ENCODE peak calls at places on chromosomes 16 and 17, in eight cellular contexts. One of them, this sample, is unnamed.

GRCh38 chr17:36721560-36722120 is 120.3 kb downstream of the MRM1 start:
- DNase-seq in Peyer's patch: no peak
- DNase-seq in HCT116: no peak
- DNase-seq in pancreas: no peak
- DNase-seq in transverse colon: no peak
- DNase-seq in body of pancreas: no peak
- DNase-seq in fibroblast of lung: no peak
- DNase-seq in OCI-LY7: no peak
- DNase-seq in this sample: no peak

GRCh38 chr17:56982312-56982711 is 4.4 kb downstream of the SCPEP1 start:
- DNase-seq in Peyer's patch: no peak
- DNase-seq in OCI-LY7: no peak
- DNase-seq in fibroblast of lung: no peak
- DNase-seq in HCT116: no peak
- DNase-seq in pancreas: no peak
- DNase-seq in transverse colon: no peak
- DNase-seq in body of pancreas: no peak
- DNase-seq in this sample: no peak

GRCh38 chr16:51538707-51539604 is 387.9 kb upstream of the SALL1 start:
- DNase-seq in body of pancreas: no peak
- DNase-seq in pancreas: no peak
- DNase-seq in HCT116: no peak
- DNase-seq in transverse colon: no peak
- DNase-seq in fibroblast of lung: peak; percentile 94
- DNase-seq in Peyer's patch: no peak
- DNase-seq in OCI-LY7: no peak
- DNase-seq in this sample: peak; percentile 84

GRCh38 chr16:88376835-88377726 is 5.7 kb upstream of the ZNF469 start:
- DNase-seq in HCT116: no peak
- DNase-seq in Peyer's patch: peak; percentile 36
- DNase-seq in fibroblast of lung: peak; percentile 56
- DNase-seq in transverse colon: no peak
- DNase-seq in body of pancreas: no peak
- DNase-seq in OCI-LY7: no peak
- DNase-seq in pancreas: no peak
- DNase-seq in this sample: peak; percentile 55

GRCh38 chr16:84650062-84650991 is 2.0 kb downstream of the KLHL36 start:
- DNase-seq in pancreas: no peak
- DNase-seq in transverse colon: no peak
- DNase-seq in HCT116: no peak
- DNase-seq in body of pancreas: no peak
- DNase-seq in OCI-LY7: no peak
- DNase-seq in fibroblast of lung: peak; percentile 80
- DNase-seq in Peyer's patch: no peak
- DNase-seq in this sample: no peak

GRCh38 chr16:67936876-67937605 is 391 bp upstream of the PSMB10 start:
- DNase-seq in pancreas: no peak
- DNase-seq in OCI-LY7: peak; percentile 93
- DNase-seq in fibroblast of lung: no peak
- DNase-seq in Peyer's patch: no peak
- DNase-seq in body of pancreas: no peak
- DNase-seq in transverse colon: peak; percentile 83
- DNase-seq in HCT116: no peak
- DNase-seq in this sample: peak; percentile 19

GRCh38 chr16:68385371-68385770 is 62.9 kb downstream of the SMPD3 start:
- DNase-seq in HCT116: no peak
- DNase-seq in Peyer's patch: no peak
- DNase-seq in transverse colon: no peak
- DNase-seq in pancreas: no peak
- DNase-seq in OCI-LY7: no peak
- DNase-seq in body of pancreas: no peak
- DNase-seq in fibroblast of lung: no peak
- DNase-seq in this sample: no peak

GRCh38 chr16:70594569-70594968 is 51.8 kb upstream of the IL34 start:
- DNase-seq in Peyer's patch: no peak
- DNase-seq in OCI-LY7: no peak
- DNase-seq in HCT116: no peak
- DNase-seq in body of pancreas: peak; percentile 54
- DNase-seq in fibroblast of lung: no peak
- DNase-seq in pancreas: peak; percentile 72
- DNase-seq in transverse colon: no peak
- DNase-seq in this sample: no peak

GRCh38 chr16:88855176-88855575 is 1.6 kb downstream of the GALNS start:
- DNase-seq in fibroblast of lung: no peak
- DNase-seq in Peyer's patch: no peak
- DNase-seq in OCI-LY7: no peak
- DNase-seq in body of pancreas: no peak
- DNase-seq in transverse colon: no peak
- DNase-seq in pancreas: no peak
- DNase-seq in HCT116: no peak
- DNase-seq in this sample: no peak

GRCh38 chr17:82734987-82735866 is at the start of gene FN3K:
- DNase-seq in HCT116: no peak
- DNase-seq in transverse colon: peak; percentile 73
- DNase-seq in fibroblast of lung: peak; percentile 77
- DNase-seq in Peyer's patch: peak; percentile 80
- DNase-seq in pancreas: peak; percentile 65
- DNase-seq in body of pancreas: peak; percentile 67
- DNase-seq in OCI-LY7: no peak
- DNase-seq in this sample: no peak

GRCh38 chr16:65098916-65099315 is 22.9 kb downstream of the CDH11 start:
- DNase-seq in Peyer's patch: no peak
- DNase-seq in transverse colon: no peak
- DNase-seq in OCI-LY7: no peak
- DNase-seq in HCT116: no peak
- DNase-seq in body of pancreas: no peak
- DNase-seq in fibroblast of lung: peak; percentile 66
- DNase-seq in pancreas: no peak
- DNase-seq in this sample: no peak

GRCh38 chr17:7491583-7491982 is 7.4 kb downstream of the POLR2A start:
- DNase-seq in body of pancreas: no peak
- DNase-seq in Peyer's patch: no peak
- DNase-seq in transverse colon: no peak
- DNase-seq in HCT116: no peak
- DNase-seq in OCI-LY7: no peak
- DNase-seq in pancreas: no peak
- DNase-seq in fibroblast of lung: no peak
- DNase-seq in this sample: no peak

GRCh38 chr17:77456271-77456950 is 315.6 kb downstream of the SEC14L1 start:
- DNase-seq in Peyer's patch: no peak
- DNase-seq in pancreas: no peak
- DNase-seq in transverse colon: peak; percentile 45
- DNase-seq in OCI-LY7: peak; percentile 54
- DNase-seq in HCT116: no peak
- DNase-seq in body of pancreas: no peak
- DNase-seq in fibroblast of lung: no peak
- DNase-seq in this sample: no peak

GRCh38 chr17:4433515-4434031 is at the start of gene SPNS3:
- DNase-seq in fibroblast of lung: no peak
- DNase-seq in body of pancreas: no peak
- DNase-seq in transverse colon: no peak
- DNase-seq in pancreas: no peak
- DNase-seq in HCT116: no peak
- DNase-seq in OCI-LY7: peak; percentile 93
- DNase-seq in Peyer's patch: no peak
- DNase-seq in this sample: no peak

GRCh38 chr17:7833011-7833794 is 814 bp upstream of the KDM6B start:
- DNase-seq in fibroblast of lung: no peak
- DNase-seq in transverse colon: no peak
- DNase-seq in Peyer's patch: no peak
- DNase-seq in HCT116: no peak
- DNase-seq in body of pancreas: no peak
- DNase-seq in OCI-LY7: no peak
- DNase-seq in pancreas: peak; percentile 23
- DNase-seq in this sample: peak; percentile 51

GRCh38 chr17:17719199-17719940 is 38.1 kb downstream of the RAI1 start:
- DNase-seq in transverse colon: no peak
- DNase-seq in fibroblast of lung: no peak
- DNase-seq in HCT116: no peak
- DNase-seq in pancreas: no peak
- DNase-seq in OCI-LY7: no peak
- DNase-seq in body of pancreas: no peak
- DNase-seq in Peyer's patch: no peak
- DNase-seq in this sample: no peak

DNA sequence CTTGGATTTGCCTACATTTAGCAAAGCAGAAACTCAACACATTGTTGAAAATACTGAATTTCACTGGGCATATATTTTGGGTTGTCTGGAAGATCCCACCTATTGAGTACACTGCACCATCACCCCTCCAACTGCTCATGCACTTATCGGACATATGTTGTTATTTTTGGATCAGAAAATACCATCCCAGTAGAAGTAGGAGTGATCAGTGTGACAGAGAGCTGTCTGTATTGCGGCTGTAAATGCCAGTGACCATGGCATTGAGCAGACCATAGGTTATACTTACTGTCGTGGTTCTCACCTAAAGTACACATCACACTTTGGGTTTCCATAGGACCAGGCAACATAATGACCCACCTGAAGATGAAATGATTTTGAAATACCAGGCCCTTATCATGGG is 264.7 kb downstream of the CDH13 start:
- DNase-seq in transverse colon: no peak
- DNase-seq in HCT116: no peak
- DNase-seq in body of pancreas: no peak
- DNase-seq in pancreas: no peak
- DNase-seq in Peyer's patch: no peak
- DNase-seq in fibroblast of lung: no peak
- DNase-seq in OCI-LY7: no peak
- DNase-seq in this sample: no peak
- H3K4me3 ChIP-seq in transverse colon: no peak overlapping the region
- H3K4me3 ChIP-seq in HCT116: no peak overlapping the region
- H3K4me3 ChIP-seq in body of pancreas: no peak overlapping the region
- H3K4me3 ChIP-seq in pancreas: no peak overlapping the region
- H3K4me3 ChIP-seq in Peyer's patch: no peak overlapping the region
- H3K4me3 ChIP-seq in fibroblast of lung: no peak overlapping the region
- H3K4me3 ChIP-seq in OCI-LY7: no peak overlapping the region
- H3K4me3 ChIP-seq in this sample: no peak overlapping the region

GRCh38 chr16:4426021-4426684 is 485 bp downstream of the DNAJA3 start:
- DNase-seq in HCT116: no peak
- DNase-seq in OCI-LY7: peak; percentile 71
- DNase-seq in Peyer's patch: no peak
- DNase-seq in transverse colon: no peak
- DNase-seq in pancreas: no peak
- DNase-seq in body of pancreas: no peak
- DNase-seq in fibroblast of lung: no peak
- DNase-seq in this sample: no peak
- H3K36me3 ChIP-seq in HCT116: no peaks in the 10 kb centered on the region
- H3K36me3 ChIP-seq in OCI-LY7: peaks cover 42% of the 10 kb centered on the region
- H3K36me3 ChIP-seq in Peyer's patch: no peaks in the 10 kb centered on the region
- H3K36me3 ChIP-seq in transverse colon: no peaks in the 10 kb centered on the region
- H3K36me3 ChIP-seq in pancreas: no peaks in the 10 kb centered on the region
- H3K36me3 ChIP-seq in body of pancreas: no peaks in the 10 kb centered on the region
- H3K36me3 ChIP-seq in fibroblast of lung: peaks cover 3% of the 10 kb centered on the region
- H3K36me3 ChIP-seq in this sample: peaks cover 19% of the 10 kb centered on the region

DNA sequence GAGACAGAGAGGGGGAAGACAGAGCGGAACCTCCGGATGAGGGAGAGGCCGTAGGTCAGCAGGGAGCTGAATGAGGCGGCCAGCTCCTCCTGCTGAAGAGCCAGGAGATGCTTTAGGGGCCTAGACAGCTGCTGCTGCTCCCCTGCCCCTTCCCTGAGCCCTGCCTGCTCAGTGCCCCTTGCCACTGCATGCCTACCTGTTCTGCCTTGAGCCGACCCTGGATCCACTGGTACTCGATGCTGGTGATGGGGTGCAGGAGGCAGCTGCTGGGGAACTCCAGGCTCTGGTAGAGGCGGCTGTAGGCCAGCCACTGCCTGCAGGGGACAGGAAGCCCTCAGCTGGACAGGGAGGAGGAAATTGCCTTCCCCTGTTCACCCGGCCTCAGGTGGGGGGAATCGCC is 7.6 kb downstream of the UNC13D start:
- DNase-seq in OCI-LY7: no peak
- DNase-seq in transverse colon: no peak
- DNase-seq in HCT116: no peak
- DNase-seq in fibroblast of lung: no peak
- DNase-seq in pancreas: no peak
- DNase-seq in body of pancreas: no peak
- DNase-seq in Peyer's patch: no peak
- DNase-seq in this sample: no peak
- TF ChIP-seq CTCF in OCI-LY7: no peak
- TF ChIP-seq CTCF in transverse colon: no peak
- TF ChIP-seq CTCF in HCT116: no peak
- TF ChIP-seq CTCF in fibroblast of lung: no peak
- TF ChIP-seq CTCF in pancreas: no peak
- TF ChIP-seq CTCF in body of pancreas: no peak
- TF ChIP-seq CTCF in Peyer's patch: no peak
- TF ChIP-seq CTCF in this sample: no peak

DNA sequence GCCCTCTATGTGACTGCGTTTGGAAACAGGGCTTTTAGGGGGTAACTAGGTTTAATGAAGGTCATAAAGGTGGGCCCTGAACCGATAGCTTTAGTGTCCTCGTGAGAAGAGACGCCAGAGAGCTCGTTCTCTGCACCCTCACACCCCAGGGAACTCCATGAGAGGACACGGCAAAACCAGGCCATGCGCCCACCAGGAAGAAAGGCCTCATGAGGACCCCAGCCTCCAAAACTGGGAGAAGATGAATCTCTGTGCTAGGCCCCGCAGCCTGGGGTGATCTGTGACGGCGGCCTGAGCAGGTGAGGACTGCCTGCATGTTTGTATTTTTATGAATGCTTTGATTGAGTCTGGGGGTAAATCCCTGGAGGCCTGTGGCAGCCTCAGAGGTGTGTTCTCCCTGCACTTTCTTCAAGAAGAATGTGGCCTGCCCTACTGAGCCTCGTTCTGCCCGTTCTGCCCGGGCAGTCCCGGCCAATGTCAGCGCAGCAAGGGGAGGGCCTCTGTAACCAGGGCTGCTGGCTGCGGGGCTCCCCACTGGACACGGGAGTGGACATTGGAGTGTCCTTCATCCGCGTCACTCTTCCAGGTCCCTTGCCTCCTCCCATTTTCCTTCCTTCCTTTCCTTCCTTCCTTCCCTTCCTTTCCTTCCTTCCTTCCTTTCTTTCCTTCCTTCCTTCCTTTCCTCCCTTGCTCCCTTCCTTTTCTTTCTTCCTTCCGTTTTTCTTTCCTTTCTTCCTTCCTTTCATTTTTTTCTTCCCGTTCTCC is 6.8 kb upstream of the RNF213 start:
- DNase-seq in Peyer's patch: no peak
- DNase-seq in HCT116: no peak
- DNase-seq in pancreas: no peak
- DNase-seq in OCI-LY7: no peak
- DNase-seq in transverse colon: no peak
- DNase-seq in fibroblast of lung: no peak
- DNase-seq in body of pancreas: no peak
- DNase-seq in this sample: no peak
- H3K4me3 ChIP-seq in Peyer's patch: no peak overlapping the region
- H3K4me3 ChIP-seq in HCT116: peak overlapping the region; percentile 9
- H3K4me3 ChIP-seq in pancreas: no peak overlapping the region
- H3K4me3 ChIP-seq in OCI-LY7: no peak overlapping the region
- H3K4me3 ChIP-seq in transverse colon: no peak overlapping the region
- H3K4me3 ChIP-seq in fibroblast of lung: no peak overlapping the region
- H3K4me3 ChIP-seq in body of pancreas: no peak overlapping the region
- H3K4me3 ChIP-seq in this sample: no peak overlapping the region